ENCODE peak calls at places on chromosomes 6 and 20, in nine cellular contexts. Y is stimulated activated CD4-positive, alpha-beta T cell treated with anti-CD3 and anti-CD28 coated beads, Interleukin-1b, Interleukin-23, amount 100 ng/mL, for 24 hours; K is GM23248; E is ureter; X is T-cell; C is left colon; V is HFFc6; G is naive thymus-derived CD4-positive, alpha-beta T cell; W is effector CD4-positive, alpha-beta T cell. T is an unnamed sample.

GRCh38 chr6:36028088-36028886 is 679 bp downstream of the MAPK14 start:
- DNase-seq in Y (no peak), K (peak; percentile 60), E (peak; percentile 55), X (peak; percentile 37), C (peak; percentile 48), V (peak; percentile 4), G (no peak), W (peak; percentile 38), T (peak; percentile 56)

GRCh38 chr20:10674684-10675455 is 1.1 kb upstream of the JAG1 start:
- DNase-seq in Y (no peak), K (peak; percentile 86), E (peak; percentile 88), X (no peak), C (peak; percentile 88), V (peak; percentile 42), G (no peak), W (no peak), T (peak; percentile 87)

GRCh38 chr20:59152559-59153354 is 10.9 kb upstream of the ZNF831 start:
- DNase-seq in Y (no peak), K (no peak), E (no peak), X (no peak), C (no peak), V (no peak), G (no peak), W (no peak), T (no peak)

GRCh38 chr6:42431356-42431755 is 20.4 kb downstream of the TRERF1 start:
- DNase-seq in Y (no peak), K (no peak), E (no peak), X (no peak), C (no peak), V (no peak), G (no peak), W (no peak), T (no peak)

GRCh38 chr6:133921249-133921859 is 31.7 kb upstream of the TBPL1 start:
- DNase-seq in Y (peak; percentile 49), K (peak; percentile 85), E (peak; percentile 82), X (peak; percentile 68), C (peak; percentile 68), V (peak; percentile 72), G (peak; percentile 60), W (peak; percentile 50), T (peak; percentile 71)

GRCh38 chr6:97440590-97441176 is 157.7 kb upstream of the MMS22L start:
- DNase-seq in Y (no peak), K (peak; percentile 57), E (no peak), X (no peak), C (no peak), V (peak; percentile 24), G (no peak), W (no peak), T (no peak)

GRCh38 chr6:161481786-161482516 is 208.1 kb upstream of the AGPAT4 start:
- DNase-seq in Y (no peak), K (no peak), E (no peak), X (no peak), C (no peak), V (no peak), G (no peak), W (no peak), T (no peak)

GRCh38 chr20:11544029-11544678 is 373.5 kb upstream of the BTBD3 start:
- DNase-seq in Y (no peak), K (peak; percentile 67), E (peak; percentile 55), X (no peak), C (no peak), V (peak; percentile 64), G (no peak), W (no peak), T (no peak)

GRCh38 chr6:52243282-52243893 is 912 bp downstream of the IL17F start:
- DNase-seq in Y (no peak), K (peak; percentile 9), E (no peak), X (no peak), C (no peak), V (no peak), G (no peak), W (no peak), T (no peak)

GRCh38 chr6:163427498-163428254 is 13.2 kb downstream of the QKI start:
- DNase-seq in Y (no peak), K (peak; percentile 80), E (no peak), X (no peak), C (no peak), V (peak; percentile 72), G (peak; percentile 24), W (no peak), T (no peak)

GRCh38 chr6:45816674-45817297 is 198.9 kb downstream of the CLIC5 start:
- DNase-seq in Y (no peak), K (no peak), E (no peak), X (no peak), C (no peak), V (peak; percentile 49), G (no peak), W (no peak), T (no peak)

GRCh38 chr20:60976913-60977312 is 275.1 kb upstream of the CDH4 start:
- DNase-seq in Y (no peak), K (no peak), E (no peak), X (no peak), C (no peak), V (no peak), G (no peak), W (no peak), T (no peak)

GRCh38 chr6:21455071-21455470 is 138.5 kb upstream of the SOX4 start:
- DNase-seq in Y (no peak), K (no peak), E (no peak), X (no peak), C (no peak), V (no peak), G (no peak), W (no peak), T (no peak)

T was measured in pancreas.